ENCODE peak calls at places on chromosomes 1 and 21, in six cellular contexts. Q is astrocyte of the spinal cord; E is activated T-cell treated with anti-CD3 and anti-CD28 coated beads for 1 hour; I is A549; X is activated CD4-positive, alpha-beta T cell treated with anti-CD3 and anti-CD28 coated beads for 1 hour; M is body of pancreas. P is an unnamed sample.

GRCh38 chr1:246565751-246566127 is 322 bp downstream of the TFB2M start:
- DNase-seq in X (no peak), E (no peak), M (no peak), Q (no peak), I (no peak), P (no peak)

GRCh38 chr21:32727728-32728454 is at the start of gene SYNJ1:
- DNase-seq in E (peak), M (peak), Q (peak), I (peak), X (peak), P (peak)

GRCh38 chr1:227916655-227917054 is 31.1 kb downstream of the WNT9A start:
- DNase-seq in E (no peak), M (no peak), X (no peak), I (no peak), Q (no peak), P (no peak)

GRCh38 chr1:108575241-108575850 is 15.4 kb downstream of the EEIG2 start:
- DNase-seq in E (no peak), I (no peak), M (no peak), Q (no peak), X (no peak), P (no peak)

GRCh38 chr1:152220166-152221163 is 3.5 kb downstream of the HRNR start:
- DNase-seq in Q (no peak), E (no peak), X (no peak), I (no peak), M (no peak), P (peak)

GRCh38 chr1:81549588-81550127 is 251.1 kb upstream of the ADGRL2 start:
- DNase-seq in E (no peak), X (no peak), I (peak), M (no peak), Q (peak), P (no peak)

GRCh38 chr1:64246294-64246917 is 43.0 kb downstream of the UBE2U start:
- DNase-seq in Q (peak), E (no peak), I (peak), X (no peak), M (no peak), P (no peak)

GRCh38 chr1:46184920-46185658 is 8.8 kb upstream of the P3R3URF start:
- DNase-seq in M (no peak), Q (no peak), X (no peak), I (no peak), E (no peak), P (no peak)

GRCh38 chr21:44301961-44302406 is 2.1 kb downstream of the PFKL start:
- DNase-seq in Q (no peak), M (no peak), X (no peak), E (no peak), I (no peak), P (no peak)

GRCh38 chr1:230982698-230983097 is 3.8 kb downstream of the ARV1 start:
- DNase-seq in M (no peak), X (no peak), Q (no peak), I (no peak), E (no peak), P (no peak)

GRCh38 chr1:233459968-233460367 is 132.4 kb downstream of the MAP3K21 start:
- DNase-seq in E (no peak), X (no peak), Q (no peak), M (no peak), I (no peak), P (no peak)

GRCh38 chr1:6041432-6042062 is 4.1 kb upstream of the KCNAB2 start:
- DNase-seq in X (no peak), I (peak), M (no peak), E (peak), Q (no peak), P (peak)

GRCh38 chr21:34825101-34825500 is 156.3 kb downstream of the CLIC6 start:
- DNase-seq in E (no peak), M (no peak), Q (no peak), I (no peak), X (no peak), P (no peak)

GRCh38 chr1:71307451-71307850 is 226.6 kb upstream of the ZRANB2 start:
- DNase-seq in I (no peak), E (no peak), X (no peak), M (no peak), Q (peak), P (no peak)

GRCh38 chr1:173753830-173754229 is 39.0 kb downstream of the KLHL20 start:
- DNase-seq in Q (no peak), I (no peak), E (no peak), X (no peak), M (no peak), P (no peak)

GRCh38 chr21:44353200-44353970 is at the start of gene TRPM2:
- DNase-seq in I (no peak), Q (no peak), E (peak), X (no peak), M (no peak), P (peak)

P was measured in CD8-positive, alpha-beta T cell.